ENCODE peak calls at places on chromosomes 4 and X, in four cellular contexts. One of them, this sample, is unnamed.

GRCh38 chrX:2928583-2929434 is at the start of gene ARSD:
- DNase-seq in fibroblast of mammary gland: peak; percentile 90
- DNase-seq in psoas muscle: peak; percentile 88
- DNase-seq in adrenal gland: peak; percentile 87
- DNase-seq in this sample: peak; percentile 87

GRCh38 chrX:134721766-134722532 is 63.7 kb upstream of the PLAC1 start:
- DNase-seq in fibroblast of mammary gland: no peak
- DNase-seq in psoas muscle: no peak
- DNase-seq in adrenal gland: no peak
- DNase-seq in this sample: no peak

GRCh38 chr4:57182132-57182874 is 72.1 kb upstream of the IGFBP7 start:
- DNase-seq in fibroblast of mammary gland: no peak
- DNase-seq in psoas muscle: no peak
- DNase-seq in adrenal gland: peak; percentile 11
- DNase-seq in this sample: no peak

GRCh38 chr4:20496078-20496477 is 204.2 kb upstream of the PACRGL start:
- DNase-seq in fibroblast of mammary gland: peak; percentile 20
- DNase-seq in psoas muscle: no peak
- DNase-seq in adrenal gland: no peak
- DNase-seq in this sample: no peak

GRCh38 chrX:69321789-69322188 is 156.5 kb upstream of the PJA1 start:
- DNase-seq in fibroblast of mammary gland: no peak
- DNase-seq in psoas muscle: no peak
- DNase-seq in adrenal gland: no peak
- DNase-seq in this sample: no peak

GRCh38 chr4:119725688-119726330 is 97.2 kb upstream of the PDE5A start:
- DNase-seq in fibroblast of mammary gland: no peak
- DNase-seq in psoas muscle: no peak
- DNase-seq in adrenal gland: peak; percentile 20
- DNase-seq in this sample: no peak

GRCh38 chr4:2934077-2934812 is 29.0 kb downstream of the NOP14 start:
- DNase-seq in fibroblast of mammary gland: peak; percentile 65
- DNase-seq in psoas muscle: peak; percentile 79
- DNase-seq in adrenal gland: peak; percentile 60
- DNase-seq in this sample: peak; percentile 58

GRCh38 chr4:25938251-25939186 is 24.5 kb downstream of the SMIM20 start:
- DNase-seq in fibroblast of mammary gland: peak; percentile 97
- DNase-seq in psoas muscle: peak; percentile 71
- DNase-seq in adrenal gland: peak; percentile 64
- DNase-seq in this sample: peak; percentile 86

GRCh38 chrX:13110427-13111324 is 66.3 kb upstream of the FAM9C start:
- DNase-seq in fibroblast of mammary gland: peak; percentile 95
- DNase-seq in psoas muscle: peak; percentile 25
- DNase-seq in adrenal gland: peak; percentile 63
- DNase-seq in this sample: no peak

GRCh38 chrX:74015379-74016019 is 288.5 kb upstream of the ZCCHC13 start:
- DNase-seq in fibroblast of mammary gland: peak; percentile 81
- DNase-seq in psoas muscle: peak; percentile 34
- DNase-seq in adrenal gland: peak; percentile 72
- DNase-seq in this sample: peak; percentile 73

GRCh38 chr4:151226004-151226932 is 50.7 kb upstream of the PRSS48 start:
- DNase-seq in fibroblast of mammary gland: peak; percentile 91
- DNase-seq in psoas muscle: no peak
- DNase-seq in adrenal gland: no peak
- DNase-seq in this sample: no peak

GRCh38 chrX:54825716-54826428 is 18.3 kb downstream of the MAGED2 start:
- DNase-seq in fibroblast of mammary gland: peak; percentile 36
- DNase-seq in psoas muscle: no peak
- DNase-seq in adrenal gland: no peak
- DNase-seq in this sample: no peak

GRCh38 chr4:143251781-143252180 is 67.1 kb downstream of the USP38 start:
- DNase-seq in fibroblast of mammary gland: peak; percentile 60
- DNase-seq in psoas muscle: no peak
- DNase-seq in adrenal gland: no peak
- DNase-seq in this sample: no peak

GRCh38 chr4:120977435-120977997 is 55.0 kb upstream of the PRDM5 start:
- DNase-seq in fibroblast of mammary gland: peak; percentile 71
- DNase-seq in psoas muscle: no peak
- DNase-seq in adrenal gland: peak; percentile 29
- DNase-seq in this sample: peak; percentile 62

GRCh38 chrX:129808829-129809745 is 29.3 kb downstream of the SASH3 start:
- DNase-seq in fibroblast of mammary gland: peak; percentile 50
- DNase-seq in psoas muscle: no peak
- DNase-seq in adrenal gland: no peak
- DNase-seq in this sample: no peak

GRCh38 chr4:52661966-52662705 is 3.0 kb upstream of the USP46 start:
- DNase-seq in fibroblast of mammary gland: no peak
- DNase-seq in psoas muscle: no peak
- DNase-seq in adrenal gland: no peak
- DNase-seq in this sample: no peak

GRCh38 chrX:102712216-102712966 is at the start of gene GPRASP2:
- DNase-seq in fibroblast of mammary gland: peak; percentile 6
- DNase-seq in psoas muscle: peak; percentile 47
- DNase-seq in adrenal gland: peak; percentile 64
- DNase-seq in this sample: peak; percentile 2

GRCh38 chrX:131704136-131704695 is 160.3 kb downstream of the OR13H1 start:
- DNase-seq in fibroblast of mammary gland: peak; percentile 84
- DNase-seq in psoas muscle: peak; percentile 84
- DNase-seq in adrenal gland: peak; percentile 92
- DNase-seq in this sample: peak; percentile 34

GRCh38 chr4:7944568-7945220 is 5.0 kb upstream of the AFAP1 start:
- DNase-seq in fibroblast of mammary gland: no peak
- DNase-seq in psoas muscle: no peak
- DNase-seq in adrenal gland: no peak
- DNase-seq in this sample: no peak

GRCh38 chr4:114599231-114600065 is 841 bp downstream of the UGT8 start:
- DNase-seq in fibroblast of mammary gland: no peak
- DNase-seq in psoas muscle: no peak
- DNase-seq in adrenal gland: no peak
- DNase-seq in this sample: peak; percentile 35

GRCh38 chrX:111511477-111511876 is at the start of gene SERTM2:
- DNase-seq in fibroblast of mammary gland: peak; percentile 4
- DNase-seq in psoas muscle: no peak
- DNase-seq in adrenal gland: no peak
- DNase-seq in this sample: no peak

GRCh38 chr4:15702941-15703403 is at the start of gene BST1:
- DNase-seq in fibroblast of mammary gland: peak; percentile 55
- DNase-seq in psoas muscle: peak; percentile 67
- DNase-seq in adrenal gland: peak; percentile 58
- DNase-seq in this sample: peak; percentile 26

GRCh38 chr4:1793496-1793840 is 375 bp downstream of the FGFR3 start:
- DNase-seq in fibroblast of mammary gland: no peak
- DNase-seq in psoas muscle: no peak
- DNase-seq in adrenal gland: peak; percentile 49
- DNase-seq in this sample: peak; percentile 16

GRCh38 chr4:93771640-93772411 is 56.7 kb upstream of the ATOH1 start:
- DNase-seq in fibroblast of mammary gland: peak; percentile 3
- DNase-seq in psoas muscle: no peak
- DNase-seq in adrenal gland: no peak
- DNase-seq in this sample: no peak

GRCh38 chr4:12852338-12853307 is 631.5 kb downstream of the RAB28 start:
- DNase-seq in fibroblast of mammary gland: peak; percentile 69
- DNase-seq in psoas muscle: no peak
- DNase-seq in adrenal gland: peak; percentile 11
- DNase-seq in this sample: peak; percentile 37

GRCh38 chrX:30965751-30966150 is 76.7 kb upstream of the TAB3 start:
- DNase-seq in fibroblast of mammary gland: no peak
- DNase-seq in psoas muscle: no peak
- DNase-seq in adrenal gland: no peak
- DNase-seq in this sample: no peak

GRCh38 chr4:124636793-124637192 is 75.7 kb downstream of the ANKRD50 start:
- DNase-seq in fibroblast of mammary gland: no peak
- DNase-seq in psoas muscle: no peak
- DNase-seq in adrenal gland: no peak
- DNase-seq in this sample: no peak

GRCh38 chr4:148849581-148849980 is 407.4 kb upstream of the NR3C2 start:
- DNase-seq in fibroblast of mammary gland: no peak
- DNase-seq in psoas muscle: no peak
- DNase-seq in adrenal gland: no peak
- DNase-seq in this sample: no peak

GRCh38 chr4:52836653-52837052 is 25.5 kb upstream of the RASL11B start:
- DNase-seq in fibroblast of mammary gland: peak; percentile 86
- DNase-seq in psoas muscle: no peak
- DNase-seq in adrenal gland: no peak
- DNase-seq in this sample: no peak

GRCh38 chr4:30815685-30816084 is 95.5 kb downstream of the PCDH7 start:
- DNase-seq in fibroblast of mammary gland: no peak
- DNase-seq in psoas muscle: no peak
- DNase-seq in adrenal gland: no peak
- DNase-seq in this sample: no peak

GRCh38 chr4:174317531-174317930 is 33.8 kb downstream of the CEP44 start:
- DNase-seq in fibroblast of mammary gland: peak; percentile 56
- DNase-seq in psoas muscle: no peak
- DNase-seq in adrenal gland: no peak
- DNase-seq in this sample: no peak

GRCh38 chrX:30577362-30577961 is at the start of gene TASL:
- DNase-seq in fibroblast of mammary gland: no peak
- DNase-seq in psoas muscle: no peak
- DNase-seq in adrenal gland: no peak
- DNase-seq in this sample: peak; percentile 92

GRCh38 chr4:522911-523443 is 24.0 kb downstream of the PIGG start:
- DNase-seq in fibroblast of mammary gland: no peak
- DNase-seq in psoas muscle: no peak
- DNase-seq in adrenal gland: no peak
- DNase-seq in this sample: no peak

GRCh38 chr4:129095811-129096454 is at the start of gene C4orf33:
- DNase-seq in fibroblast of mammary gland: peak; percentile 70
- DNase-seq in psoas muscle: peak; percentile 44
- DNase-seq in adrenal gland: peak; percentile 84
- DNase-seq in this sample: peak; percentile 87

GRCh38 chr4:113686950-113687718 is 74.4 kb downstream of the CAMK2D start:
- DNase-seq in fibroblast of mammary gland: peak; percentile 73
- DNase-seq in psoas muscle: no peak
- DNase-seq in adrenal gland: no peak
- DNase-seq in this sample: peak; percentile 33

GRCh38 chrX:41561045-41561444 is 113.9 kb downstream of the NYX start:
- DNase-seq in fibroblast of mammary gland: peak; percentile 94
- DNase-seq in psoas muscle: no peak
- DNase-seq in adrenal gland: peak; percentile 61
- DNase-seq in this sample: peak; percentile 69

GRCh38 chr4:152431287-152431686 is 104.6 kb downstream of the FBXW7 start:
- DNase-seq in fibroblast of mammary gland: no peak
- DNase-seq in psoas muscle: no peak
- DNase-seq in adrenal gland: no peak
- DNase-seq in this sample: no peak

GRCh38 chr4:152434011-152434410 is 101.9 kb downstream of the FBXW7 start:
- DNase-seq in fibroblast of mammary gland: no peak
- DNase-seq in psoas muscle: no peak
- DNase-seq in adrenal gland: no peak
- DNase-seq in this sample: no peak

GRCh38 chr4:152437561-152437960 is 98.3 kb downstream of the FBXW7 start:
- DNase-seq in fibroblast of mammary gland: no peak
- DNase-seq in psoas muscle: no peak
- DNase-seq in adrenal gland: no peak
- DNase-seq in this sample: no peak

GRCh38 chr4:152431784-152432183 is 104.1 kb downstream of the FBXW7 start:
- DNase-seq in fibroblast of mammary gland: no peak
- DNase-seq in psoas muscle: no peak
- DNase-seq in adrenal gland: no peak
- DNase-seq in this sample: no peak

DNA sequence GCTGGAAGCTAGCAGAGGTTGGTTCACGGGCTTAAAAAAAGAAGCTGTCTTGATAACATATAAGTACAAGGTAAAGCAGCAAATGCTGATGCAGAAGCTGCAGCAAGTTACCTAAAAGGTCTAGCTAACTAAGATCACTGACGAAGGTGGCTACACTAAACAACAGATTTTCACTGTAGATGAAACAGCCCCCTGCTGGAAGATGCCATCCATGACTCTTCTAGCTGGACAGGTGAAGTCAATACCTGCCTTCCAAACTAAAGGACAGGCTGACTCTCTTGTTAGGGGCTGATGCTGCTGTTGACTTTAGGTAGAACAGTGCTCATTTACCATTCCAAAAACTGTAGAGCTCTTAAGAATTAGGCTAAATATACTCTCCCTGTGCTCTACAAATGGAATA is 99.5 kb downstream of the FBXW7 start:
- DNase-seq in fibroblast of mammary gland: no peak
- DNase-seq in psoas muscle: no peak
- DNase-seq in adrenal gland: no peak
- DNase-seq in this sample: no peak
- TF ChIP-seq CTCF in fibroblast of mammary gland: no peak
- TF ChIP-seq CTCF in psoas muscle: no peak
- TF ChIP-seq CTCF in adrenal gland: no peak
- TF ChIP-seq CTCF in this sample: no peak

GRCh38 chr4:181896609-181897008 is 346.6 kb upstream of the TENM3 start:
- DNase-seq in fibroblast of mammary gland: no peak
- DNase-seq in psoas muscle: no peak
- DNase-seq in adrenal gland: no peak
- DNase-seq in this sample: no peak

DNA sequence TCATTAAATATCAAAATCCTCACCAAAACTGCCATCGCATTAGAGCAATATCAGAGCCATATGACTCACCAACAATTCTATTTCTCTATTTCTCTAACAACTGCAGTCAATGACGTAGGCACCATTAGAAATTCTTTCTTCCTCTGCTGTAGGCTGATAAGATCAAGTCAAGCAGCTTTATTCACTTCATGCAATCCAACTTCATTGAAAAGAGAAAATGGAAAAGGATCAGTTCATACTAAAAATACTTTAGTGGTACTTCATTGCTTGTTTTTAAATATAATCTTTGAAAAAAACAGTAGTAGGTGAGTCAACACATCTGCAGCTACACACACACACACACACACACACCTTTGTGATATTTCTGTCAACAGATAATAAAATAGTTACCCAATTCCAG is 345.3 kb upstream of the TENM3 start:
- DNase-seq in fibroblast of mammary gland: peak; percentile 58
- DNase-seq in psoas muscle: no peak
- DNase-seq in adrenal gland: no peak
- DNase-seq in this sample: no peak
- H3K4me3 ChIP-seq in fibroblast of mammary gland: no peak overlapping the region
- H3K4me3 ChIP-seq in psoas muscle: no peak overlapping the region
- H3K4me3 ChIP-seq in adrenal gland: no peak overlapping the region
- H3K4me3 ChIP-seq in this sample: no peak overlapping the region

GRCh38 chr4:100093091-100093866 is 97.0 kb downstream of the DDIT4L start:
- DNase-seq in fibroblast of mammary gland: peak; percentile 92
- DNase-seq in psoas muscle: peak; percentile 73
- DNase-seq in adrenal gland: peak; percentile 85
- DNase-seq in this sample: peak; percentile 83
- TF ChIP-seq CTCF in fibroblast of mammary gland: peak; percentile 76
- TF ChIP-seq CTCF in psoas muscle: peak; percentile 84
- TF ChIP-seq CTCF in adrenal gland: peak; percentile 78
- TF ChIP-seq CTCF in this sample: peak; percentile 78

GRCh38 chr4:183588169-183588675 is 70.8 kb downstream of the RWDD4 start:
- DNase-seq in fibroblast of mammary gland: peak; percentile 77
- DNase-seq in psoas muscle: no peak
- DNase-seq in adrenal gland: peak; percentile 37
- DNase-seq in this sample: no peak
- H3K4me3 ChIP-seq in fibroblast of mammary gland: no peak overlapping the region
- H3K4me3 ChIP-seq in psoas muscle: peak overlapping the region; percentile 45
- H3K4me3 ChIP-seq in adrenal gland: no peak overlapping the region
- H3K4me3 ChIP-seq in this sample: no peak overlapping the region

This sample was measured in GM12865.